ENCODE peak calls at places on chromosomes 1 and 21, in six cellular contexts. I is CD4-positive, alpha-beta T cell; H is tibial artery; T is WERI-Rb-1; W is skeletal muscle cell; Y is small intestine. U is an unnamed sample.

GRCh38 chr1:61043010-61043820 is 39.1 kb upstream of the NFIA start:
- DNase-seq in I (peak; percentile 81), T (peak; percentile 77), H (peak; percentile 93), W (peak; percentile 21), Y (peak; percentile 81), U (peak; percentile 86)

GRCh38 chr1:22288593-22289241 is 145.8 kb upstream of the WNT4 start:
- DNase-seq in H (no peak), Y (peak; percentile 12), T (no peak), W (no peak), I (no peak), U (no peak)

GRCh38 chr1:22709891-22710687 is 550 bp upstream of the EPHB2 start:
- DNase-seq in W (no peak), T (peak; percentile 44), H (no peak), Y (no peak), I (peak; percentile 7), U (peak; percentile 47)

GRCh38 chr1:51506537-51506936 is 12.5 kb downstream of the EPS15 start:
- DNase-seq in Y (no peak), I (no peak), W (peak; percentile 84), T (no peak), H (no peak), U (peak; percentile 49)

GRCh38 chr1:66944330-66945274 is 19.8 kb downstream of the MIER1 start:
- DNase-seq in T (no peak), I (no peak), H (peak; percentile 87), W (peak; percentile 54), Y (peak; percentile 6), U (no peak)

GRCh38 chr1:111275079-111275478 is 15.6 kb upstream of the CHIA start:
- DNase-seq in Y (no peak), T (no peak), I (no peak), H (peak; percentile 73), W (peak; percentile 48), U (no peak)

GRCh38 chr1:119358661-119359060 is 9.9 kb upstream of the HAO2 start:
- DNase-seq in Y (no peak), I (no peak), W (peak; percentile 19), T (no peak), H (no peak), U (no peak)

GRCh38 chr21:28230559-28230958 is 762.1 kb downstream of the LTN1 start:
- DNase-seq in Y (no peak), W (peak; percentile 10), H (no peak), T (no peak), I (no peak), U (no peak)

GRCh38 chr1:60274422-60275419 is 201.2 kb upstream of the C1orf87 start:
- DNase-seq in I (no peak), Y (no peak), W (no peak), H (no peak), T (no peak), U (no peak)

GRCh38 chr21:43886565-43886964 is 21.5 kb downstream of the AGPAT3 start:
- DNase-seq in I (no peak), H (no peak), Y (no peak), T (no peak), W (no peak), U (no peak)

GRCh38 chr1:56580771-56581170 is 1.4 kb upstream of the PLPP3 start:
- DNase-seq in I (no peak), W (no peak), T (no peak), Y (no peak), H (no peak), U (no peak)

GRCh38 chr1:240310226-240310925 is 218.7 kb downstream of the FMN2 start:
- DNase-seq in W (peak; percentile 53), Y (no peak), I (no peak), T (no peak), H (no peak), U (no peak)

GRCh38 chr21:39802226-39802625 is 57.2 kb downstream of the IGSF5 start:
- DNase-seq in T (no peak), Y (no peak), H (no peak), W (no peak), I (no peak), U (no peak)

GRCh38 chr1:46302091-46303037 is 1.1 kb downstream of the LRRC41 start:
- DNase-seq in I (peak; percentile 26), T (peak; percentile 59), H (peak; percentile 79), W (no peak), Y (peak; percentile 47), U (peak; percentile 73)

GRCh38 chr1:203556047-203556851 is 62.3 kb downstream of the OPTC start:
- DNase-seq in W (peak; percentile 72), I (no peak), H (peak; percentile 86), Y (no peak), T (peak; percentile 66), U (no peak)

GRCh38 chr21:14603202-14603601 is 57.1 kb upstream of the SAMSN1 start:
- DNase-seq in H (no peak), Y (no peak), I (no peak), T (no peak), W (peak; percentile 44), U (no peak)

GRCh38 chr1:109821221-109821669 is 57.5 kb upstream of the EPS8L3 start:
- DNase-seq in I (no peak), W (peak; percentile 96), Y (no peak), H (peak; percentile 96), T (no peak), U (no peak)

GRCh38 chr1:36847761-36848160 is 186.6 kb downstream of the GRIK3 start:
- DNase-seq in H (no peak), Y (no peak), W (no peak), I (no peak), T (peak; percentile 36), U (peak; percentile 73)

GRCh38 chr1:57422271-57423134 is 1.4 kb downstream of the DAB1 start:
- DNase-seq in W (no peak), I (no peak), T (peak; percentile 60), Y (no peak), H (no peak), U (peak; percentile 71)

GRCh38 chr1:200211157-200211556 is 183.6 kb downstream of the NR5A2 start:
- DNase-seq in I (no peak), Y (no peak), W (peak; percentile 40), T (no peak), H (no peak), U (no peak)

GRCh38 chr1:158654570-158654969 is 31.9 kb downstream of the SPTA1 start:
- DNase-seq in Y (no peak), I (no peak), W (no peak), T (no peak), H (no peak), U (no peak)

GRCh38 chr1:183416850-183417690 is 1.1 kb downstream of the NMNAT2 start:
- DNase-seq in H (peak; percentile 73), W (peak; percentile 16), I (peak; percentile 16), Y (peak; percentile 13), T (peak; percentile 58), U (peak; percentile 73)

GRCh38 chr1:159000627-159001026 is 9.1 kb upstream of the IFI16 start:
- DNase-seq in T (no peak), W (peak; percentile 83), Y (peak; percentile 27), I (no peak), H (peak; percentile 95), U (no peak)

GRCh38 chr1:59290173-59290954 is 6.5 kb upstream of the FGGY start:
- DNase-seq in H (no peak), I (no peak), Y (peak; percentile 54), T (peak; percentile 61), W (no peak), U (no peak)

GRCh38 chr1:230250676-230251075 is 175.5 kb downstream of the PGBD5 start:
- DNase-seq in Y (no peak), T (no peak), H (no peak), W (no peak), I (no peak), U (no peak)

GRCh38 chr1:182716740-182717720 is 32.6 kb upstream of the RGS8 start:
- DNase-seq in Y (no peak), W (no peak), I (no peak), T (no peak), H (no peak), U (no peak)